ENCODE peak calls at places on chromosomes 13 and 19, in nine cellular contexts. One of them, this sample, is unnamed.

GRCh38 chr13:76884167-76884566 is 2.0 kb downstream of the KCTD12 start:
- DNase-seq in neural progenitor cell: peak; percentile 49
- DNase-seq in neural crest cell: no peak
- DNase-seq in nephron progenitor cell: peak; percentile 17
- DNase-seq in glutamatergic neuron: peak; percentile 37
- DNase-seq in mesothelial cell of epicardium: no peak
- DNase-seq in cardiac muscle cell: peak; percentile 73
- DNase-seq in mucosa of descending colon: peak; percentile 63
- DNase-seq in AG04450: no peak
- DNase-seq in this sample: no peak

GRCh38 chr19:30512748-30513389 is 140.7 kb downstream of the ZNF536 start:
- DNase-seq in glutamatergic neuron: no peak
- DNase-seq in mesothelial cell of epicardium: no peak
- DNase-seq in neural progenitor cell: no peak
- DNase-seq in AG04450: no peak
- DNase-seq in mucosa of descending colon: no peak
- DNase-seq in cardiac muscle cell: no peak
- DNase-seq in neural crest cell: no peak
- DNase-seq in nephron progenitor cell: no peak
- DNase-seq in this sample: no peak

GRCh38 chr13:104779311-104779710 is 1713.1 kb upstream of the SLC10A2 start:
- DNase-seq in mucosa of descending colon: no peak
- DNase-seq in AG04450: peak; percentile 36
- DNase-seq in neural crest cell: no peak
- DNase-seq in cardiac muscle cell: no peak
- DNase-seq in neural progenitor cell: peak; percentile 21
- DNase-seq in glutamatergic neuron: peak; percentile 20
- DNase-seq in nephron progenitor cell: peak; percentile 8
- DNase-seq in mesothelial cell of epicardium: no peak
- DNase-seq in this sample: no peak

GRCh38 chr13:30615851-30616311 is 1.8 kb upstream of the USPL1 start:
- DNase-seq in glutamatergic neuron: no peak
- DNase-seq in mesothelial cell of epicardium: no peak
- DNase-seq in neural crest cell: no peak
- DNase-seq in cardiac muscle cell: peak; percentile 4
- DNase-seq in mucosa of descending colon: no peak
- DNase-seq in nephron progenitor cell: no peak
- DNase-seq in neural progenitor cell: no peak
- DNase-seq in AG04450: no peak
- DNase-seq in this sample: no peak

GRCh38 chr19:7242601-7243258 is 51.5 kb downstream of the INSR start:
- DNase-seq in AG04450: no peak
- DNase-seq in neural progenitor cell: no peak
- DNase-seq in mesothelial cell of epicardium: no peak
- DNase-seq in neural crest cell: no peak
- DNase-seq in cardiac muscle cell: no peak
- DNase-seq in mucosa of descending colon: no peak
- DNase-seq in nephron progenitor cell: no peak
- DNase-seq in glutamatergic neuron: no peak
- DNase-seq in this sample: no peak

GRCh38 chr19:9054768-9055167 is 32.1 kb upstream of the OR1M1 start:
- DNase-seq in glutamatergic neuron: no peak
- DNase-seq in neural crest cell: no peak
- DNase-seq in cardiac muscle cell: no peak
- DNase-seq in nephron progenitor cell: no peak
- DNase-seq in mesothelial cell of epicardium: peak; percentile 56
- DNase-seq in mucosa of descending colon: no peak
- DNase-seq in AG04450: no peak
- DNase-seq in neural progenitor cell: peak; percentile 75
- DNase-seq in this sample: no peak

GRCh38 chr19:14410054-14410774 is 8.9 kb downstream of the DDX39A start:
- DNase-seq in glutamatergic neuron: no peak
- DNase-seq in neural crest cell: no peak
- DNase-seq in neural progenitor cell: no peak
- DNase-seq in mucosa of descending colon: peak; percentile 53
- DNase-seq in cardiac muscle cell: no peak
- DNase-seq in nephron progenitor cell: no peak
- DNase-seq in AG04450: no peak
- DNase-seq in mesothelial cell of epicardium: no peak
- DNase-seq in this sample: no peak

GRCh38 chr13:25319781-25320180 is 18.4 kb downstream of the NUP58 start:
- DNase-seq in neural crest cell: no peak
- DNase-seq in glutamatergic neuron: no peak
- DNase-seq in mucosa of descending colon: no peak
- DNase-seq in AG04450: no peak
- DNase-seq in mesothelial cell of epicardium: no peak
- DNase-seq in neural progenitor cell: no peak
- DNase-seq in nephron progenitor cell: no peak
- DNase-seq in cardiac muscle cell: no peak
- DNase-seq in this sample: no peak

GRCh38 chr19:3359850-3360493 is 6.4 kb upstream of the NFIC start:
- DNase-seq in AG04450: no peak
- DNase-seq in nephron progenitor cell: peak; percentile 57
- DNase-seq in cardiac muscle cell: peak; percentile 77
- DNase-seq in mucosa of descending colon: no peak
- DNase-seq in neural progenitor cell: no peak
- DNase-seq in neural crest cell: no peak
- DNase-seq in mesothelial cell of epicardium: no peak
- DNase-seq in glutamatergic neuron: no peak
- DNase-seq in this sample: no peak

GRCh38 chr19:39413903-39414608 is 1.6 kb downstream of the PLEKHG2 start:
- DNase-seq in glutamatergic neuron: peak; percentile 73
- DNase-seq in mucosa of descending colon: no peak
- DNase-seq in nephron progenitor cell: peak; percentile 53
- DNase-seq in neural progenitor cell: peak; percentile 60
- DNase-seq in AG04450: no peak
- DNase-seq in neural crest cell: no peak
- DNase-seq in cardiac muscle cell: peak; percentile 54
- DNase-seq in mesothelial cell of epicardium: no peak
- DNase-seq in this sample: no peak

GRCh38 chr19:2663920-2664571 is 38.4 kb downstream of the GNG7 start:
- DNase-seq in cardiac muscle cell: peak; percentile 68
- DNase-seq in mesothelial cell of epicardium: no peak
- DNase-seq in glutamatergic neuron: no peak
- DNase-seq in AG04450: no peak
- DNase-seq in mucosa of descending colon: peak; percentile 47
- DNase-seq in neural crest cell: peak; percentile 14
- DNase-seq in nephron progenitor cell: no peak
- DNase-seq in neural progenitor cell: no peak
- DNase-seq in this sample: no peak

GRCh38 chr13:74434782-74435181 is 300.6 kb upstream of the KLF12 start:
- DNase-seq in neural crest cell: no peak
- DNase-seq in AG04450: no peak
- DNase-seq in neural progenitor cell: no peak
- DNase-seq in cardiac muscle cell: no peak
- DNase-seq in nephron progenitor cell: no peak
- DNase-seq in mucosa of descending colon: no peak
- DNase-seq in glutamatergic neuron: no peak
- DNase-seq in mesothelial cell of epicardium: no peak
- DNase-seq in this sample: no peak

GRCh38 chr13:33349314-33349995 is 63.9 kb upstream of the STARD13 start:
- DNase-seq in glutamatergic neuron: peak; percentile 16
- DNase-seq in neural crest cell: no peak
- DNase-seq in nephron progenitor cell: peak; percentile 6
- DNase-seq in AG04450: no peak
- DNase-seq in mucosa of descending colon: peak; percentile 44
- DNase-seq in mesothelial cell of epicardium: no peak
- DNase-seq in neural progenitor cell: peak; percentile 14
- DNase-seq in cardiac muscle cell: no peak
- DNase-seq in this sample: no peak

GRCh38 chr19:42255766-42256750 is 1.1 kb upstream of the ERF start:
- DNase-seq in neural crest cell: peak; percentile 49
- DNase-seq in mesothelial cell of epicardium: peak; percentile 54
- DNase-seq in nephron progenitor cell: peak; percentile 48
- DNase-seq in neural progenitor cell: peak; percentile 84
- DNase-seq in glutamatergic neuron: peak; percentile 44
- DNase-seq in mucosa of descending colon: peak; percentile 72
- DNase-seq in cardiac muscle cell: peak; percentile 61
- DNase-seq in AG04450: no peak
- DNase-seq in this sample: no peak

GRCh38 chr13:56869671-56870070 is 271.0 kb upstream of the PRR20A start:
- DNase-seq in neural progenitor cell: no peak
- DNase-seq in glutamatergic neuron: no peak
- DNase-seq in neural crest cell: no peak
- DNase-seq in AG04450: no peak
- DNase-seq in cardiac muscle cell: no peak
- DNase-seq in mucosa of descending colon: no peak
- DNase-seq in mesothelial cell of epicardium: no peak
- DNase-seq in nephron progenitor cell: no peak
- DNase-seq in this sample: no peak

GRCh38 chr19:32324631-32325215 is 20.7 kb upstream of the ZNF507 start:
- DNase-seq in glutamatergic neuron: no peak
- DNase-seq in mucosa of descending colon: no peak
- DNase-seq in neural crest cell: no peak
- DNase-seq in AG04450: no peak
- DNase-seq in nephron progenitor cell: no peak
- DNase-seq in cardiac muscle cell: no peak
- DNase-seq in mesothelial cell of epicardium: no peak
- DNase-seq in neural progenitor cell: no peak
- DNase-seq in this sample: no peak
- TF ChIP-seq CTCF in glutamatergic neuron: no peak
- TF ChIP-seq CTCF in mucosa of descending colon: no peak
- TF ChIP-seq CTCF in neural crest cell: no peak
- TF ChIP-seq CTCF in AG04450: no peak
- TF ChIP-seq CTCF in nephron progenitor cell: no peak
- TF ChIP-seq CTCF in cardiac muscle cell: peak; percentile 31
- TF ChIP-seq CTCF in mesothelial cell of epicardium: no peak
- TF ChIP-seq CTCF in neural progenitor cell: no peak
- TF ChIP-seq CTCF in this sample: no peak

DNA sequence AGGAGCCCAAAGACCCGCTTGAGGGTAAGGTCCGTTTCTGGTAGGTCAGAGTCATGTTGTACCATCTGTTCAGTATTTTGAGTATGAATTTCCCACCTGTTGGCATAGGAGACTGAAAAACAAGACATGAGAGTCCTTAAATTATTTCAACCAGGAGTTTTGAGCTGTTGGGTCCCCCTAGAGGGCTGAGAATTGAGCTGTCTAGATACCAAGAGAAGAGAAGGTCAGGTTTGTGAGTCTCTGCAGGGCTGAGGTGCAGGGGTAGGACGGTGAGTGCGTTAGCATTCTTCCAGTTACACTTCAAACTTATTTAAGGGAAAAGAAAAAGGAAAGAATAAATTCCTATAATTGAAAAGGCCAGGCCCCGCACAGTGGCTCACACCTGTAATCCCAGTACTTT is 5.0 kb downstream of the CBLC start:
- DNase-seq in nephron progenitor cell: no peak
- DNase-seq in neural progenitor cell: no peak
- DNase-seq in AG04450: no peak
- DNase-seq in mucosa of descending colon: no peak
- DNase-seq in cardiac muscle cell: no peak
- DNase-seq in mesothelial cell of epicardium: no peak
- DNase-seq in neural crest cell: no peak
- DNase-seq in glutamatergic neuron: no peak
- DNase-seq in this sample: no peak
- TF ChIP-seq CTCF in nephron progenitor cell: no peak
- TF ChIP-seq CTCF in neural progenitor cell: no peak
- TF ChIP-seq CTCF in AG04450: peak; percentile 7
- TF ChIP-seq CTCF in mucosa of descending colon: no peak
- TF ChIP-seq CTCF in cardiac muscle cell: no peak
- TF ChIP-seq CTCF in mesothelial cell of epicardium: no peak
- TF ChIP-seq CTCF in neural crest cell: peak; percentile 14
- TF ChIP-seq CTCF in glutamatergic neuron: no peak
- TF ChIP-seq CTCF in this sample: no peak

DNA sequence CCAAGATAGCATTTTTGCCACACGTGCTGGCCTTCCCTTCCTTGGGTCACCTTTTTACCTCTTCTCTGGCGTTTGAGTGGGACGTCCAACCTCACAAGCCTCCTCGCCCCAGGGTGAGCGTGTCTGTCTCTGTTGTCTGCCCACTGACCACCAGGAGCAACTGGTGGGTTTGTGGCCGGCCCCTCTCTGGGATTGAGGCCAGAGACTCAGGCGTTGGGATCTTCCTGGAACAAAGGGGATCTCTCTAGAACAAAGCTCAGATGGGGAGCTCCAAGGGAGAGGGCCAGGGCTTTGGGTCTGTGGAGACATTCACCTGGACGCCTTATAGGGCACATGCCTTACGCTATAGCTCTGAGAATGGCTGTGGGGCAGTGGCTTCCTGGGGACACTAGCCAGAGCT is 17.4 kb downstream of the COMP start:
- DNase-seq in nephron progenitor cell: no peak
- DNase-seq in mesothelial cell of epicardium: no peak
- DNase-seq in glutamatergic neuron: peak; percentile 16
- DNase-seq in AG04450: no peak
- DNase-seq in neural progenitor cell: no peak
- DNase-seq in neural crest cell: no peak
- DNase-seq in mucosa of descending colon: no peak
- DNase-seq in cardiac muscle cell: no peak
- DNase-seq in this sample: no peak
- TF ChIP-seq CTCF in nephron progenitor cell: no peak
- TF ChIP-seq CTCF in mesothelial cell of epicardium: no peak
- TF ChIP-seq CTCF in glutamatergic neuron: no peak
- TF ChIP-seq CTCF in AG04450: no peak
- TF ChIP-seq CTCF in neural progenitor cell: no peak
- TF ChIP-seq CTCF in neural crest cell: no peak
- TF ChIP-seq CTCF in mucosa of descending colon: no peak
- TF ChIP-seq CTCF in cardiac muscle cell: no peak
- TF ChIP-seq CTCF in this sample: no peak

DNA sequence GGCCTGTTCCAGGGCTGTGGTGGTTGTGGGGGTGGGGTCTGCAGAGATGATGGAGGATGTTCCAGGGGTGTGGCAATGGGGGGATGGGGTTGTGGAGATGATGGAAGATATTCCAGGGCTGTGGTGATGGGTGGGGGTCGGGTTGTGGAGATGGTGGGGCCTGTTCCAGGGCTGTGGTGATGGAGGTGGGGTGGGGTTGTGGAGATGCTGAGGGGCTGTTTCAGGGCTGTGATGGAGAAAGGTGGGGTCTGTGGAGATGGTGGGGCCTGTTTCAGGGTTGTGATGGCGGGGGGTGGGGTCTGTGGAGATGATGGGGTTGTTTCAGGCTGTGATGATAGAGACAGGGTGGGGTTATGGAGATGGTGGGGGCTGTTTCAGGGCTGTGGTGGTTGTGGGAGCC is 62.0 kb downstream of the TEX29 start:
- DNase-seq in mesothelial cell of epicardium: no peak
- DNase-seq in AG04450: no peak
- DNase-seq in neural crest cell: no peak
- DNase-seq in mucosa of descending colon: no peak
- DNase-seq in neural progenitor cell: no peak
- DNase-seq in glutamatergic neuron: peak; percentile 2
- DNase-seq in nephron progenitor cell: no peak
- DNase-seq in cardiac muscle cell: no peak
- DNase-seq in this sample: no peak
- TF ChIP-seq CTCF in mesothelial cell of epicardium: no peak
- TF ChIP-seq CTCF in AG04450: no peak
- TF ChIP-seq CTCF in neural crest cell: no peak
- TF ChIP-seq CTCF in mucosa of descending colon: no peak
- TF ChIP-seq CTCF in neural progenitor cell: no peak
- TF ChIP-seq CTCF in glutamatergic neuron: no peak
- TF ChIP-seq CTCF in nephron progenitor cell: no peak
- TF ChIP-seq CTCF in cardiac muscle cell: no peak
- TF ChIP-seq CTCF in this sample: no peak